ENCODE peak calls at places on chromosomes 5 and 9, in nine cellular contexts. R is IMR-90; E is H7; Q is CD8-positive, alpha-beta memory T cell; P is GM23248; C is naive thymus-derived CD4-positive, alpha-beta T cell; F is right atrium auricular region; Y is bronchial epithelial cell; V is cardiac muscle cell. H is an unnamed sample. For H3K36me3, the result is how much of the 10 kb centered on the place peaks cover.

GRCh38 chr5:178762391-178762790 is 31.9 kb upstream of the ZNF354A start:
- DNase-seq in R (no peak), E (no peak), Q (no peak), P (no peak), C (no peak), F (no peak), Y (peak), V (no peak), H (no peak)

GRCh38 chr9:113738898-113739604 is 137.1 kb upstream of the ZNF618 start:
- DNase-seq in R (no peak), E (peak), Q (no peak), P (peak), C (no peak), F (no peak), Y (no peak), V (no peak), H (no peak)

GRCh38 chr9:116843863-116844620 is 156.9 kb downstream of the TRIM32 start:
- DNase-seq in R (no peak), E (no peak), Q (no peak), P (no peak), C (no peak), F (no peak), Y (peak), V (no peak), H (no peak)

GRCh38 chr9:29212590-29213373 is 1639.5 kb upstream of the C9orf72 start:
- DNase-seq in R (no peak), E (peak), Q (no peak), P (peak), C (no peak), F (no peak), Y (no peak), V (peak), H (no peak)

GRCh38 chr5:129619782-129620181 is 128.1 kb upstream of the MINAR2 start:
- DNase-seq in R (no peak), E (no peak), Q (no peak), P (no peak), C (no peak), F (no peak), Y (no peak), V (no peak), H (no peak)

GRCh38 chr5:89401659-89402058 is 518.7 kb upstream of the MEF2C start:
- DNase-seq in R (no peak), E (no peak), Q (no peak), P (no peak), C (no peak), F (no peak), Y (no peak), V (no peak), H (no peak)

GRCh38 chr5:84378961-84379360 is 5.7 kb downstream of the EDIL3 start:
- DNase-seq in R (peak), E (no peak), Q (no peak), P (peak), C (no peak), F (no peak), Y (no peak), V (no peak), H (no peak)

GRCh38 chr9:82354260-82354659 is 365.7 kb downstream of the SPATA31D1 start:
- DNase-seq in R (peak), E (no peak), Q (no peak), P (peak), C (no peak), F (no peak), Y (peak), V (no peak), H (no peak)

GRCh38 chr5:132059696-132060500 is 557 bp upstream of the IL3 start:
- DNase-seq in R (no peak), E (peak), Q (no peak), P (no peak), C (no peak), F (peak), Y (no peak), V (no peak), H (no peak)

GRCh38 chr5:59577485-59577884 is 316.0 kb downstream of the PDE4D start:
- DNase-seq in R (no peak), E (no peak), Q (no peak), P (no peak), C (no peak), F (no peak), Y (no peak), V (no peak), H (no peak)

GRCh38 chr5:145925353-145925752 is 11.0 kb upstream of the SH3RF2 start:
- DNase-seq in R (peak), E (no peak), Q (no peak), P (peak), C (no peak), F (no peak), Y (peak), V (peak), H (no peak)

GRCh38 chr5:59126665-59127354 is 543.9 kb downstream of the RAB3C start:
- DNase-seq in R (peak), E (no peak), Q (no peak), P (peak), C (no peak), F (no peak), Y (peak), V (no peak), H (no peak)

GRCh38 chr9:18791074-18791473 is 241.9 kb downstream of the SAXO1 start:
- DNase-seq in R (peak), E (peak), Q (no peak), P (no peak), C (no peak), F (no peak), Y (no peak), V (peak), H (no peak)

GRCh38 chr9:76773051-76773450 is 8.8 kb downstream of the PCA3 start:
- DNase-seq in R (no peak), E (no peak), Q (no peak), P (no peak), C (no peak), F (no peak), Y (no peak), V (no peak), H (no peak)

GRCh38 chr5:171541380-171541779 is 121.9 kb downstream of the FGF18 start:
- DNase-seq in R (no peak), E (no peak), Q (no peak), P (no peak), C (no peak), F (no peak), Y (no peak), V (no peak), H (no peak)

DNA sequence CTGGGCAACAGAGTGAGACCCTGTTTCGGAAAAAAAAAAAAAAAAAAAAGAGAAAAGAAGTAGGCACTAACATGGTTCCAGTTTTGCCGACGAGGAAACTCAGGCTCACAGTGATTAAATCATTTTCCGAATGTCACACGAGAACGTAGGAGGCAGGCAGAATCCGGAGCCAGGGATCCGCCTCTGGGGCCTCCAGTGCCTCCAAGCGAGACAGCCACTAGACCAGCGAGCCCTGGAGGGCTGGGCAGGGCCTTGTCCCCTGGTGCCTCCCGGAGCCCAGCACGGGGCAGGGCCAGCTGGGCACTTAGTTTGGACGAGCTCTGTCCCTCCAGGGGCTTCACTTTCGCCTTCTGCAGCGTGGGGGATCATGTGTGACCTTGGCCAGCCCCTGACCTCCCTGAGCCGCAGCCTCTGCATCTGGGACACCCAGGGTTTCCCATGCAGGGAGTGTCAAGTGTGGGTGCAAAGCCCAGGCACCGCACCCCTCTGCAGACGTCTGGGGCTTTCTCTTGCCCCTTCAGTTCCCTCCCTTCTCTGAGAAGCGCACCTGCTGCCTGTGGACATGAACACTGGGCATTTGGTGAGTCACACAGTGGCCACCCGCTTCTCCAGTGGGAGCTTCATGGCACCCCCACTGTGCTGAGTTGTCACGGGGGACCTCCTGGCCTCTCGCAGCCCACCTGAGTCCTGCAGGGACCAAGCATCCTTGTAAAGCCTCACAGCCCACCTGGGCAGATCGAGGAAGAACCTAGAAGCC is 80.3 kb downstream of the RXRA start:
- DNase-seq in R (no peak), E (peak), Q (no peak), P (peak), C (no peak), F (peak), Y (no peak), V (no peak), H (no peak)
- H3K36me3 ChIP-seq in R (under half), E (under half), Q (under half), P (under half), C (under half), F (under half), Y (under half), V (under half), H (under half)

DNA sequence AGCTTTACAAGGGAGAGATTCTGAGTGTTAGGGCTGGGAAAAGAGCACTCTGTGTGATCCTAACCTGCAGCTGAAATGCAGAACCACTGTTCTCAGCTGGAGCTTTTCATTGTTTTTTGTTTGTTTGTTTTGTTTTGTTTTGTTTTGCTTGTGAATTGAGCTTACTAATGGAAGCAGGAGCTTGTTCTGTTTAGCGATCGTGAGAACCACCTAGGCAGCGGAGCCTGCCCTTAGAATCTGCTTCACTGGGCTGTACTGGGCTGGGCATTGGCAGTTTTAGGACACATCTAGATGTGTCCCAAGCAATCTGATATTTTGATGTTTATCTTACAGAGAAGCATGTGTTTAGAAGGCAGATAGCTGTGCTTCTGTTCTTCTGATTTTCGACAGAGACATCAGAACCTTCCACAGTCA is 14.3 kb downstream of the SYK start:
- DNase-seq in R (no peak), E (no peak), Q (no peak), P (no peak), C (no peak), F (peak), Y (no peak), V (no peak), H (no peak)
- H3K36me3 ChIP-seq in R (under half), E (under half), Q (under half), P (under half), C (under half), F (under half), Y (under half), V (under half), H (under half)

DNA sequence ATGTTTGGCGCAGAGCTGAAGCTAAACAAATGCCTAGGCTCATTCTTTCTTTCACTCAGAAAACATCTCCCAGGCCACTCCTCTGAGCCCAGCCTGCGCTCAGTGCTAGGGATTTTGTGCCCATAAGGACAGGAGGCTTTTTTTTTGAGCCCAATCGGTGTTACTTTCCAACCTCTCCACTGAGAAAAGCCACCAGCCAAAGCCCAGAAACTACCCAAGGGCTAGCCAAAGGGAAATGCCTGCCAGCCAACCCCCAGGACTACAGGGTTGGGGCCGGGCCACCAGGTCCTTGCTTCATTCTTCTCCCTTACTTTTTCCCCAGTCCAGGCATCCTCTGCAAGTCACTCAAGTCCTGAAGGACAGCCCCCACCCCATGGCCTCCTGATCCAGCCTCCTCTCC is 134.7 kb downstream of the PAX5 start:
- DNase-seq in R (no peak), E (no peak), Q (no peak), P (no peak), C (no peak), F (no peak), Y (no peak), V (no peak), H (no peak)
- H3K36me3 ChIP-seq in R (under half), E (under half), Q (under half), P (under half), C (under half), F (under half), Y (under half), V (under half), H (under half)

GRCh38 chr9:2096376-2096970 is 81.3 kb downstream of the SMARCA2 start:
- DNase-seq in R (no peak), E (no peak), Q (no peak), P (no peak), C (no peak), F (no peak), Y (no peak), V (no peak), H (no peak)

DNA sequence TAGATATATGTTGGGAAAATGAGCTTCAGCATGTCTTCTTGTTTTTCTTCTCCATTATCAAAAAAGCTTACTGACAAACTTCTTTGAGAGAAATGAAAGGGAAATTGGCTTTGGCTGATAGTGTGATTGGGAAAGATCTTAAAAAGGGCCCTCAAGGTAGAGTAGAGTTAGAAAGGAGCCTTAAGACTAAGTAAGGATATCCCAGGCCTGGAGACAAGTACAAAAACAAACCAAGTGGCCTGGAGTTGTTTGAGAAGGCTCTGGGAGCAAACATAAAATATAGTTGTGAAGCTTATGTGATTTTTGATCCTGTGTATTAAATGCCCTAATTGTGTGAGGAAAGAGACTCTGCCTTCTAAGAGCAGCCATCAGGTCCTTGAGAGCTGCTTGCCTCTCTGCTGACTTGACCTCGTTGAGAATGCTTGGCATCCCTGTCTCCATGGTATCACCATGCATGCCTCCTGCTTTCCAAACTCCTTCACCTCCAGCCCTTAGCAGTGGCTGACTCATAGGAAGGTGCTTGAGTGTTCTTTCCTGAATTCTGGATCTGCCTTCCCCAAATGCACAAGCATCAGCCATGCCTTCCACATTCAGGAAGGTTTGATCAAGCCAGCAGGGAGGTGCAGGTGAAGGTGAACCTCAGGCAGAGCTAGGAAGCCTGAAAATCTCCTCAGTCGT is 78.9 kb downstream of the SMARCA2 start:
- DNase-seq in R (peak), E (no peak), Q (no peak), P (peak), C (no peak), F (no peak), Y (peak), V (peak), H (no peak)
- H3K36me3 ChIP-seq in R (under half), E (under half), Q (under half), P (under half), C (half or more), F (under half), Y (under half), V (under half), H (under half)

DNA sequence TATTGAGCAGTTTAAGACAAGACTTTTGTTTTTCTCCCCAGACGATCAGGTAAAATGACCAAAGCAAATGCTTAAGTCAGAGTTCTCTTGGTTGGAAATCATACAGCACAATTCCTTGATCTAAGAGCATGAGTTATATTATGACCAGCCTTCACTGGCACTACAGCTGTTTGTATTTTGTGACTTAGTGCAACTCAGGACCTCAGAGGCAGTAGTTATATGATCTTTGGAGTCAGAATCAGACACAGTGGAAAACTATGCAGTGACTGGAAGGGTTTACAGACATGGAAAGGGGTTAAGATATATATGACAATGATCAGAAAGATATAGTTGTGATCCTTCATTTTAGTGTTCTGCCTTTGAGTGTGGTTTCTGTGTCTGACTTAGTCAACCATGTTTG is 24.3 kb downstream of the RAD23B start:
- DNase-seq in R (peak), E (no peak), Q (no peak), P (peak), C (no peak), F (no peak), Y (no peak), V (no peak), H (no peak)
- H3K36me3 ChIP-seq in R (under half), E (under half), Q (under half), P (half or more), C (under half), F (under half), Y (under half), V (half or more), H (under half)

GRCh38 chr5:148140846-148141245 is 27.5 kb upstream of the SPINK14 start:
- DNase-seq in R (no peak), E (no peak), Q (no peak), P (no peak), C (no peak), F (no peak), Y (no peak), V (no peak), H (no peak)

DNA sequence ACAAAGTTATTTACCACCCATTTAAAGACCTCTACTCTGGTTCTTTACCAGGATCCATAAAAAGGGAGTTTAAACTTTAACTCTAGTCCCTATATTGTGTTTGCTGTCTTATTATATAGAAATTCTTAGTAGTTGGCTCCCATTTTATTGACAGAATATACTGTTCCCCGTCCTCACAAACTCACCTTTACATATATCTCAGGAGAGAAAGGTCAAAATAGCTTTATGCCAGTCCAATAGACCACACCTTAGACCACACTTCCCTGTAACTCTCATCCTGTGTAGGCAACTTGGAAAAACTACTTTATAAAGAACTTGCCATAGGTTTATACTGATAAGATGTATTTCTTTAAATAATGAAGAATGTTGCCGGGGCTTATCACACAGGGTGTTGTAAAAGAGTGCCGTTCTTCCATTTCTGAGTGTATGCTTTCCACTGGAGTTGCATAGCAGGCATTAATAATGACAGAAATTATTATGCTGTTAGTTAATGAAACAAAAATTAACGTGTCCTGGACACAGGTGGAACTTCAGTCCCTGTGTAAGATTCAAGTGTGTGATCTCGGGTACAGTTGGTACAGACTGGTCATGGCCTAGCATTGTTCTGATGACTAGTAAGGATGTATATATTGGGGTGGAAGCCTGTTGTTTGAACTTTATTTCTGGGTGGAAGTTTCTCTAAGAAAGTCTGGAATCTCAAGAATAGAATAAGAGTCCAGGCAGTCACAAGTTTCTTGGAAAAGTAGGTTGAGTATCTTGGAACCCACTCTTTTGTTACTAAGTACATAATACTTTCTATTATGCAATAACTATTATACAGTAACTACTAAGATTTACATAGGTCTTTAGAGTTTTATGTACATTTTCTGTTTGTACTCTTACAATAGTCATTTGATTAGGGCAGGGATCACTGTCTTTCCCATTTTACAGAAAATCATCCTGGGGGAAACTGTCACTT is 33.0 kb upstream of the SPINK14 start:
- DNase-seq in R (no peak), E (no peak), Q (no peak), P (no peak), C (no peak), F (no peak), Y (no peak), V (no peak), H (no peak)
- H3K36me3 ChIP-seq in R (under half), E (under half), Q (under half), P (under half), C (under half), F (under half), Y (under half), V (under half), H (under half)

DNA sequence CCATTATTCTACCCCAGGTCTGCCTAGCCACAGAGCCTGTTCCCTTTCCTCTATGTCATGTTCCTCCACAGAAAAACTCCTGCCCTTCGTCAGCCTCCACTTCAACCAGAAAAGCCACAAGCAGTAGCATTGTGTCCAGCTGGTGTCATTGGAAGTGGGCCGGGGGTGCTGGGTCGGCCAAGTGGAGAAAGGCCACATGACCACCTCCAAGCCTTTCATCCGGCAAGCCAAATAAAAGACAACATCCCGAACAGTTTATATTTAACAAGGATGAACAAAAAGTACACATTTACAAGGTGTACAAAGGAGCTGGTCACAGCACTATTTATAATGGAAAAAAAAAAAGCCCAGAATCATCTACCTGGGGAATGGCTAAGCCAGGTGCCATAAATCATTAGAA is 16.1 kb upstream of the SPOCK1 start:
- DNase-seq in R (no peak), E (no peak), Q (no peak), P (no peak), C (no peak), F (no peak), Y (no peak), V (no peak), H (no peak)
- H3K36me3 ChIP-seq in R (under half), E (under half), Q (under half), P (under half), C (under half), F (under half), Y (under half), V (under half), H (under half)

GRCh38 chr5:179862296-179862695 is 3.7 kb upstream of the MRNIP start:
- DNase-seq in R (no peak), E (no peak), Q (no peak), P (no peak), C (no peak), F (no peak), Y (no peak), V (no peak), H (no peak)
- H3K36me3 ChIP-seq in R (under half), E (under half), Q (under half), P (under half), C (under half), F (under half), Y (under half), V (under half), H (under half)

GRCh38 chr9:37128051-37128450 is 7.7 kb downstream of the ZCCHC7 start:
- DNase-seq in R (no peak), E (no peak), Q (no peak), P (no peak), C (no peak), F (no peak), Y (no peak), V (no peak), H (no peak)
- H3K36me3 ChIP-seq in R (under half), E (under half), Q (under half), P (under half), C (under half), F (under half), Y (under half), V (under half), H (under half)